ENCODE peak calls at places on chromosomes 3 and 15, in nine cellular contexts. R is CD8-positive, alpha-beta T cell; L is Peyer's patch; Y is cardiac muscle cell; T is neural progenitor cell; Z is Caco-2; D is BJ; U is transverse colon; I is AG09309. A is an unnamed sample.

GRCh38 chr3:44100298-44100695 is 141.4 kb upstream of the TOPAZ1 start:
- DNase-seq in R (no peak), Z (peak), I (no peak), Y (no peak), U (no peak), D (no peak), T (no peak), L (no peak), A (no peak)

GRCh38 chr3:24450142-24450932 is 44.3 kb downstream of the THRB start:
- DNase-seq in T (no peak), D (no peak), R (no peak), Y (no peak), Z (peak), I (no peak), U (no peak), L (no peak), A (no peak)

GRCh38 chr3:186754006-186754405 is 29.4 kb upstream of the EIF4A2 start:
- DNase-seq in Y (peak), Z (no peak), R (no peak), L (no peak), T (no peak), D (no peak), I (no peak), U (no peak), A (no peak)

GRCh38 chr15:49235446-49236207 is 65.6 kb downstream of the GALK2 start:
- DNase-seq in T (peak), D (peak), R (peak), Z (peak), U (peak), Y (peak), I (peak), L (no peak), A (peak)

GRCh38 chr3:133829310-133829707 is 23.7 kb downstream of the SRPRB start:
- DNase-seq in R (no peak), I (no peak), T (no peak), Z (no peak), D (no peak), L (no peak), U (no peak), Y (no peak), A (no peak)

GRCh38 chr3:182936239-182936946 is 43.9 kb downstream of the DCUN1D1 start:
- DNase-seq in U (no peak), T (no peak), I (no peak), R (no peak), L (no peak), D (no peak), Z (no peak), Y (no peak), A (no peak)

GRCh38 chr3:48402281-48402732 is 27.6 kb downstream of the PLXNB1 start:
- DNase-seq in R (peak), I (peak), L (peak), T (no peak), D (peak), U (peak), Z (no peak), Y (peak), A (peak)

GRCh38 chr3:124133366-124133940 is 141.5 kb upstream of the ROPN1 start:
- DNase-seq in L (no peak), U (no peak), D (no peak), R (no peak), Y (no peak), T (no peak), I (no peak), Z (no peak), A (no peak)

DNA sequence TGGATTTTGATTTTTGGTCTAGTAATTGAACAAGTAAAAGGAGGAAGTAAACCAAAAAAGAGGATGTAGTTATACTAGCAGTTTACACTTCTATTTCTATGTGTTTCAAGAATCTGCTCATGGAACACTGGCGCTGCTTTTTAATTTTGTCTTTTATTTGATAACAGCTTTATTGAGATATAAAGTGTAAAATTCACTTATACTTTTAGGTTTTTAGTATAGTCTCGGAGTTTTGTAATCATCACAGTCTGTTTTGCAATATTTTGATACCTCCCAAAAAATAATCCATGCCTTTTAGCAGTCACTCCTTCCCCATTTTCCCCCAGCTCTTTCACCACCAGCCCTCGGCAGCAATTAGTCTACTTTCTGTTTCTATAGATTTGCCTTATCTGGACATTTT is 18.0 kb downstream of the UBE2E2 start:
- DNase-seq in R (no peak), T (no peak), D (no peak), U (no peak), I (no peak), L (no peak), Y (no peak), Z (no peak), A (no peak)
- H3K4me3 ChIP-seq in R (no peak), T (no peak), D (no peak), U (no peak), I (no peak), L (no peak), Y (no peak), Z (no peak), A (no peak)

DNA sequence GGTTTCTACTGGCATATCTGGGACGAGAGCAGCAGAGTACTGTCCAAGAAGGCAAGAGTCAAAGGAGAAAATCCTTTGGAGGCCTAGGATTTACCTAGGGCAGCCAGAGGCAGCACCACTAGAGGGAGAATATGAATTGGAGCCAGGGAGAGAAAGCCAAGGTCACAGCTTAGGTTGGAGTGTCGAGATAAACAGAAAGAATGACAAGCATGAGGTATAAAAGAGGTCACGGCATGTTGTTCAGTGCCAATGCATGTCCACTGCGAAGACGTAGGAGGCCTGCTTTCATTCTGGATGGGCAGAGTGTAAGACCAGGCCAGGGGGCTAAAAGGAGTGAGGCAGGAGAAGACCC is 47.2 kb downstream of the THBS1 start:
- DNase-seq in T (no peak), L (no peak), R (no peak), Z (peak), I (no peak), U (no peak), D (no peak), Y (no peak), A (no peak)
- TF ChIP-seq CTCF in T (no peak), L (no peak), R (no peak), Z (no peak), I (peak), U (peak), D (peak), Y (peak), A (peak)

GRCh38 chr3:31577232-31577631 is 44.5 kb downstream of the STT3B start:
- DNase-seq in L (no peak), Z (no peak), T (no peak), I (no peak), Y (no peak), D (no peak), U (no peak), R (no peak), A (no peak)
- H3K4me3 ChIP-seq in L (no peak), Z (no peak), T (no peak), I (no peak), Y (no peak), D (no peak), U (no peak), R (no peak), A (no peak)

GRCh38 chr15:99981223-99981647 is 248.0 kb upstream of the LYSMD4 start:
- DNase-seq in R (no peak), Z (no peak), I (no peak), U (no peak), L (no peak), D (no peak), Y (no peak), T (no peak), A (no peak)
- TF ChIP-seq CTCF in R (no peak), Z (no peak), I (no peak), U (no peak), L (no peak), D (no peak), Y (peak), T (peak), A (no peak)

DNA sequence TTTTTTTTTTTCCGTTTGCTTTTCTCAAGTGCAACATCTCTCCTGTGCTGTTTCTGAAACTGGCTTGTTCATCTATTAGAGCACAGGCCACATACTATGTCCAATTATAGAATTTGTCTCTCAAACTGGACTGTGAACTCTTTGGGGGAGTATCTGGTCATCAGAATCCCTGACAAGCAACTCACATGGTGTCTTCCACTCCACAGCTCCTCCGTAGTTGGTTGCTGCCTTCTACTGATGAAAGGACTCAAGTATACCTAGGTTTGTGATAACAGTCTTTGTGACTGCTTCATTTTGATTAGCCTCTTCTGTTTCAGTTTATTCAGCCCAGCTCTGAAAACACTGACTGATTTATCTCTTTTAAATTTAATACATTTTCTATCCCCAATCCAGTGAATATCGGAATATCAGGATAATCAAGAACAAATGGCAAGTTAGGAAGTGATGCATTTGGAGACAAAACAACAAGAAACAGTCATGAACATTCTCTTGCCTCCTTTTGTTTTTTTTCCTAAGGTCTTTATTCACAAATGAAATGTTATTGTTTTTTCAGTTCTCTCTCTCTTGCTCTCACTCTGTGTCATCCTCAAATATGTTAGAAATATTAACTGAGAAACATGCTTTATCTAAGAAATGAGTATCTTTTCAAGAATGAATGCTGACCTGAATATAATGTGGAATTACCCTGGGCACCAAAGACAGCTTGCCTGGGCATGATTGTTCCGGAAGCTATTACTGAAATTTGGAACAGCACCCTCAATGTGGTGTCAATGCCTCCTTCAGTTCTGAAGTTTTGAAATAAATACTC is 51.2 kb downstream of the RBMS3 start:
- DNase-seq in I (no peak), D (no peak), R (no peak), Y (no peak), T (no peak), Z (no peak), L (no peak), U (no peak), A (no peak)
- H3K4me3 ChIP-seq in I (no peak), D (no peak), R (no peak), Y (no peak), T (no peak), Z (no peak), L (no peak), U (no peak), A (no peak)

GRCh38 chr3:23046536-23046935 is 156.6 kb upstream of the UBE2E2 start:
- DNase-seq in U (no peak), L (no peak), T (no peak), Y (no peak), R (no peak), Z (no peak), I (no peak), D (no peak), A (no peak)

GRCh38 chr3:23051240-23052140 is 151.6 kb upstream of the UBE2E2 start:
- DNase-seq in Z (no peak), I (no peak), L (no peak), U (no peak), D (no peak), T (no peak), R (no peak), Y (no peak), A (no peak)

GRCh38 chr3:23055733-23056376 is 147.3 kb upstream of the UBE2E2 start:
- DNase-seq in D (peak), L (no peak), I (peak), Y (peak), U (no peak), Z (no peak), R (no peak), T (no peak), A (peak)

GRCh38 chr3:23052230-23053019 is 150.7 kb upstream of the UBE2E2 start:
- DNase-seq in R (no peak), D (no peak), I (no peak), Y (peak), T (peak), U (no peak), L (no peak), Z (no peak), A (no peak)
- TF ChIP-seq CTCF in R (no peak), D (no peak), I (no peak), Y (peak), T (peak), U (no peak), L (no peak), Z (no peak), A (no peak)

GRCh38 chr3:170002829-170003228 is 35.0 kb upstream of the GPR160 start:
- DNase-seq in D (no peak), L (no peak), Y (no peak), U (no peak), R (no peak), I (no peak), Z (no peak), T (no peak), A (no peak)
- H3K4me3 ChIP-seq in D (no peak), L (no peak), Y (no peak), U (no peak), R (no peak), I (no peak), Z (no peak), T (no peak), A (no peak)

A was measured in HFF-Myc.